ENCODE peak calls at places on chromosomes 7 and 10, in nine cellular contexts. D, K, G, Q, Z, P, A, S and V are unnamed samples.

GRCh38 chr10:125102216-125102615 is 58.1 kb downstream of the CTBP2 start:
- DNase-seq in A (peak), P (no peak), K (peak), D (no peak), Q (peak), S (peak), Z (peak), G (peak), V (peak)

GRCh38 chr7:144830024-144830785 is 5.6 kb downstream of the TPK1 start:
- DNase-seq in G (no peak), A (no peak), S (no peak), Z (no peak), D (no peak), Q (peak), K (no peak), P (no peak), V (no peak)

GRCh38 chr10:77905086-77905735 is 21.3 kb downstream of the DLG5 start:
- DNase-seq in G (no peak), Z (no peak), A (no peak), S (no peak), P (no peak), Q (no peak), D (no peak), K (no peak), V (no peak)

GRCh38 chr10:96415896-96416554 is 57.2 kb upstream of the OPALIN start:
- DNase-seq in Q (peak), G (no peak), K (peak), A (no peak), P (no peak), S (no peak), D (no peak), Z (peak), V (no peak)

GRCh38 chr7:155533120-155533826 is 13.1 kb downstream of the CNPY1 start:
- DNase-seq in K (no peak), A (no peak), Z (peak), P (no peak), S (no peak), D (no peak), G (no peak), Q (no peak), V (no peak)

GRCh38 chr7:45241339-45242109 is 83.9 kb downstream of the RAMP3 start:
- DNase-seq in S (no peak), A (no peak), P (no peak), Q (no peak), K (peak), Z (no peak), D (no peak), G (no peak), V (no peak)

GRCh38 chr10:80454526-80455460 is 683 bp downstream of the TSPAN14 start:
- DNase-seq in Q (no peak), Z (no peak), P (peak), G (peak), K (peak), A (no peak), D (peak), S (no peak), V (peak)

GRCh38 chr10:44577533-44577932 is 192.6 kb upstream of the CXCL12 start:
- DNase-seq in S (no peak), G (no peak), P (no peak), A (no peak), K (no peak), Z (no peak), Q (no peak), D (no peak), V (no peak)

GRCh38 chr7:925601-926000 is 28.9 kb downstream of the ADAP1 start:
- DNase-seq in Z (no peak), P (no peak), S (no peak), G (no peak), D (no peak), K (no peak), A (no peak), Q (no peak), V (peak)

GRCh38 chr10:28284126-28284525 is 18.7 kb downstream of the MPP7 start:
- DNase-seq in S (no peak), A (no peak), K (peak), P (no peak), Z (no peak), G (no peak), Q (no peak), D (no peak), V (no peak)

GRCh38 chr10:6005856-6006390 is 28.6 kb upstream of the IL15RA start:
- DNase-seq in Z (no peak), D (no peak), S (no peak), G (no peak), K (no peak), P (no peak), Q (no peak), A (no peak), V (no peak)

GRCh38 chr7:8147004-8147403 is 115.0 kb downstream of the ICA1 start:
- DNase-seq in D (no peak), G (no peak), K (no peak), Q (no peak), A (no peak), S (no peak), Z (no peak), P (no peak), V (no peak)

GRCh38 chr10:16950686-16951681 is 133.8 kb upstream of the RSU1 start:
- DNase-seq in D (no peak), K (peak), S (peak), Z (peak), A (peak), Q (peak), P (no peak), G (peak), V (peak)

GRCh38 chr7:158849553-158850389 is 6.6 kb upstream of the DYNC2I1 start:
- DNase-seq in Q (no peak), S (no peak), K (no peak), A (no peak), G (no peak), D (no peak), P (no peak), Z (no peak), V (no peak)

GRCh38 chr10:112779025-112779765 is 170.9 kb upstream of the TCF7L2 start:
- DNase-seq in A (no peak), D (no peak), K (no peak), P (no peak), Q (no peak), Z (no peak), G (peak), S (no peak), V (no peak)

GRCh38 chr7:124351950-124352349 is 319.1 kb upstream of the TMEM229A start:
- DNase-seq in Q (no peak), G (no peak), K (no peak), Z (no peak), P (no peak), S (no peak), D (no peak), A (no peak), V (no peak)

GRCh38 chr7:70733115-70733514 is 398.8 kb upstream of the GALNT17 start:
- DNase-seq in G (no peak), S (no peak), Z (no peak), P (no peak), A (no peak), D (no peak), Q (no peak), K (no peak), V (no peak)

GRCh38 chr10:86888585-86889381 is 68.6 kb downstream of the MMRN2 start:
- DNase-seq in G (peak), A (peak), D (no peak), S (peak), Q (peak), P (peak), Z (peak), K (peak), V (no peak)

GRCh38 chr10:93065675-93066543 is 5.3 kb downstream of the CYP26C1 start:
- DNase-seq in S (no peak), D (no peak), P (peak), A (no peak), G (no peak), Z (no peak), K (no peak), Q (no peak), V (peak)

GRCh38 chr10:123583639-123584418 is 82.3 kb upstream of the GPR26 start:
- DNase-seq in P (peak), Q (peak), S (peak), Z (peak), A (peak), K (peak), D (peak), G (peak), V (peak)

GRCh38 chr10:77789016-77789415 is 137.5 kb downstream of the DLG5 start:
- DNase-seq in P (no peak), Q (no peak), G (no peak), A (no peak), K (no peak), S (no peak), Z (no peak), D (no peak), V (no peak)

GRCh38 chr7:64621656-64622055 is 44.3 kb upstream of the ZNF107 start:
- DNase-seq in S (no peak), K (no peak), Q (no peak), G (no peak), Z (no peak), P (no peak), A (no peak), D (no peak), V (no peak)

GRCh38 chr10:79106251-79106650 is 37.5 kb downstream of the ZMIZ1 start:
- DNase-seq in Z (no peak), G (no peak), Q (no peak), K (no peak), A (no peak), P (no peak), D (no peak), S (no peak), V (no peak)

GRCh38 chr7:79258826-79259225 is 194.6 kb downstream of the MAGI2 start:
- DNase-seq in A (no peak), P (no peak), S (no peak), G (no peak), K (no peak), Z (no peak), D (no peak), Q (no peak), V (no peak)

GRCh38 chr10:13872411-13872810 is 285.6 kb downstream of the PRPF18 start:
- DNase-seq in Z (no peak), D (no peak), G (no peak), P (no peak), A (no peak), S (no peak), K (no peak), Q (no peak), V (no peak)
- TF ChIP-seq CTCF in Z (no peak), D (no peak), G (no peak), P (no peak), A (no peak), S (no peak), K (no peak), Q (no peak), V (no peak)

DNA sequence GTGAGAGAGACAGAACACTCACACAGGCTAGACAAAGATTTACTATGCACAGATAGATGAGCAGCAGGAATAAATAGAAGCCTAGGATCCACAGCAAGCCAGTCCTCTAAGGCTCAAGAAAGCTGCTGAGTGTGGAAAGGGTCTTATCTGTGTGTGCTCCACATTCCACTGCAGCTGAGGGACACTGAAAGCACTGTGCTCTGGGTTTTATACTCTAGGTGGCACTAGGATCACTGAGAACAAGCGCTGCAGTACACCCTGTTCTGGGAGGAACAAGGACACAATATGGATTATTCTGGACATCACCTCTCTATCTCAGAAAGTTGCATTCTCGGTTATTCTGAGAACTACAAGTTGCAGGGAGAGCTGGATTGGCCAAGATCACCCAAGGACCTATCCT is 4.9 kb upstream of the KLHL7 start:
- DNase-seq in Q (no peak), P (no peak), A (no peak), S (no peak), K (no peak), G (no peak), D (no peak), Z (no peak), V (no peak)
- TF ChIP-seq CTCF in Q (no peak), P (no peak), A (no peak), S (no peak), K (no peak), G (peak), D (peak), Z (no peak), V (no peak)

GRCh38 chr7:52260046-52260665 is 775.3 kb upstream of the POM121L12 start:
- DNase-seq in S (peak), D (no peak), K (no peak), P (no peak), Z (no peak), Q (no peak), G (no peak), A (no peak), V (no peak)
- TF ChIP-seq CTCF in S (no peak), D (peak), K (no peak), P (no peak), Z (no peak), Q (no peak), G (no peak), A (no peak), V (no peak)

GRCh38 chr10:128540806-128541739 is 414.9 kb upstream of the MKI67 start:
- DNase-seq in Q (no peak), G (peak), A (no peak), S (no peak), D (no peak), Z (peak), P (peak), K (no peak), V (peak)
- TF ChIP-seq CTCF in Q (no peak), G (no peak), A (no peak), S (no peak), D (peak), Z (peak), P (no peak), K (no peak), V (no peak)